ENCODE peak calls at places on chromosomes 6 and 20, in four cellular contexts. P, C, M and D are unnamed samples.

GRCh38 chr6:34484899-34485298 is 19.0 kb downstream of the PACSIN1 start:
- DNase-seq in P (peak), C (no peak), M (no peak), D (peak)

GRCh38 chr6:147604373-147604772 is 95.9 kb downstream of the SAMD5 start:
- DNase-seq in P (no peak), C (no peak), M (no peak), D (no peak)

GRCh38 chr6:79718509-79719247 is 87.5 kb downstream of the SH3BGRL2 start:
- DNase-seq in P (no peak), C (no peak), M (peak), D (no peak)

GRCh38 chr6:136822051-136822378 is 377 bp upstream of the PEX7 start:
- DNase-seq in P (no peak), C (no peak), M (peak), D (no peak)

GRCh38 chr6:151963001-151963400 is 155.5 kb downstream of the ESR1 start:
- DNase-seq in P (no peak), C (no peak), M (peak), D (no peak)

GRCh38 chr6:56860466-56860865 is 94.4 kb upstream of the BEND6 start:
- DNase-seq in P (no peak), C (no peak), M (no peak), D (peak)

GRCh38 chr6:46893648-46894047 is 28.1 kb downstream of the ADGRF5 start:
- DNase-seq in P (no peak), C (no peak), M (no peak), D (no peak)

GRCh38 chr6:26234421-26235239 is 130.4 kb upstream of the BTN3A2 start:
- DNase-seq in P (peak), C (peak), M (peak), D (peak)

GRCh38 chr20:63532449-63532971 is 4.7 kb downstream of the PTK6 start:
- DNase-seq in P (no peak), C (no peak), M (no peak), D (no peak)

GRCh38 chr6:109165392-109165964 is 70.2 kb downstream of the CEP57L1 start:
- DNase-seq in P (no peak), C (no peak), M (peak), D (peak)

GRCh38 chr6:3151705-3152104 is 5.6 kb downstream of the TUBB2A start:
- DNase-seq in P (no peak), C (no peak), M (no peak), D (no peak)

GRCh38 chr6:17869010-17869752 is 118.3 kb downstream of the KIF13A start:
- DNase-seq in P (no peak), C (peak), M (no peak), D (peak)

GRCh38 chr6:170152111-170152926 is 138.6 kb downstream of the DLL1 start:
- DNase-seq in P (no peak), C (no peak), M (no peak), D (peak)

GRCh38 chr6:154602708-154603107 is 92.2 kb upstream of the CNKSR3 start:
- DNase-seq in P (no peak), C (no peak), M (no peak), D (no peak)

GRCh38 chr6:138596126-138596525 is 96.8 kb upstream of the NHSL1 start:
- DNase-seq in P (no peak), C (no peak), M (no peak), D (no peak)

GRCh38 chr6:15518057-15518456 is 144.8 kb downstream of the DTNBP1 start:
- DNase-seq in P (no peak), C (no peak), M (no peak), D (no peak)

GRCh38 chr20:36214684-36215256 is 21.5 kb upstream of the AAR2 start:
- DNase-seq in P (no peak), C (peak), M (peak), D (peak)

GRCh38 chr6:150666071-150666470 is 66.4 kb downstream of the PLEKHG1 start:
- DNase-seq in P (no peak), C (no peak), M (no peak), D (no peak)

GRCh38 chr20:58612021-58612700 is 38.9 kb upstream of the STX16 start:
- DNase-seq in P (no peak), C (no peak), M (no peak), D (no peak)

GRCh38 chr6:71139249-71139648 is 149.4 kb upstream of the OGFRL1 start:
- DNase-seq in P (no peak), C (peak), M (no peak), D (peak)